ENCODE peak calls at places on chromosomes 12 and 14, in ten cellular contexts. P is psoas muscle; T is stimulated activated CD4-positive, alpha-beta T cell treated with anti-CD3 and anti-CD28 coated beads, Interleukin-4, amount 100 ng/mL, for 24 hours; B is esophagus muscularis mucosa; G is NCI-H2171; K is GM20000; Q is naive thymus-derived CD8-positive, alpha-beta T cell; R is central memory CD4-positive, alpha-beta T cell; D is sciatic nerve; C is fibroblast of mammary gland. Z is an unnamed sample.

GRCh38 chr12:1993341-1993740 is 10.9 kb downstream of the DCP1B start:
- DNase-seq in P (no peak), T (no peak), B (no peak), G (no peak), K (no peak), Q (no peak), R (no peak), D (no peak), C (peak), Z (peak)

GRCh38 chr12:132807295-132808222 is 21.1 kb downstream of the GOLGA3 start:
- DNase-seq in P (no peak), T (no peak), B (no peak), G (no peak), K (peak), Q (no peak), R (no peak), D (no peak), C (no peak), Z (no peak)

GRCh38 chr14:52833891-52834290 is 42.5 kb upstream of the GNPNAT1 start:
- DNase-seq in P (no peak), T (no peak), B (no peak), G (no peak), K (no peak), Q (no peak), R (no peak), D (no peak), C (no peak), Z (no peak)

GRCh38 chr12:64010069-64010686 is 165.7 kb downstream of the SRGAP1 start:
- DNase-seq in P (no peak), T (no peak), B (no peak), G (no peak), K (peak), Q (no peak), R (no peak), D (no peak), C (peak), Z (peak)

GRCh38 chr14:105144666-105145380 is 23.8 kb downstream of the JAG2 start:
- DNase-seq in P (no peak), T (no peak), B (no peak), G (no peak), K (no peak), Q (no peak), R (no peak), D (no peak), C (no peak), Z (no peak)

GRCh38 chr12:49883065-49883464 is 20.6 kb downstream of the FAIM2 start:
- DNase-seq in P (no peak), T (no peak), B (no peak), G (no peak), K (no peak), Q (no peak), R (no peak), D (no peak), C (no peak), Z (no peak)

GRCh38 chr14:85597701-85598100 is 67.8 kb downstream of the FLRT2 start:
- DNase-seq in P (no peak), T (no peak), B (no peak), G (no peak), K (no peak), Q (no peak), R (no peak), D (no peak), C (peak), Z (no peak)

GRCh38 chr14:77470192-77470870 is 12.4 kb downstream of the AHSA1 start:
- DNase-seq in P (no peak), T (no peak), B (no peak), G (no peak), K (no peak), Q (no peak), R (no peak), D (peak), C (no peak), Z (no peak)

GRCh38 chr12:21941522-21942376 is 523 bp upstream of the ABCC9 start:
- DNase-seq in P (peak), T (no peak), B (no peak), G (no peak), K (no peak), Q (no peak), R (no peak), D (peak), C (peak), Z (peak)

GRCh38 chr12:94195483-94195882 is 47.1 kb downstream of the PLXNC1 start:
- DNase-seq in P (no peak), T (no peak), B (no peak), G (no peak), K (no peak), Q (no peak), R (no peak), D (no peak), C (no peak), Z (no peak)

GRCh38 chr14:88189040-88189839 is 133.8 kb downstream of the KCNK10 start:
- DNase-seq in P (peak), T (peak), B (peak), G (peak), K (peak), Q (peak), R (peak), D (peak), C (peak), Z (peak)

GRCh38 chr14:51168220-51168613 is 71.8 kb upstream of the TMX1 start:
- DNase-seq in P (no peak), T (no peak), B (no peak), G (peak), K (no peak), Q (no peak), R (no peak), D (no peak), C (no peak), Z (no peak)

Z was measured in cardiac fibroblast.